ENCODE peak calls at places on chromosomes 1 and 21, in six cellular contexts. One of them, this sample, is unnamed.

GRCh38 chr1:164721037-164721496 is 162.1 kb downstream of the PBX1 start:
- DNase-seq in cardiac muscle cell: no peak
- DNase-seq in AG10803: no peak
- DNase-seq in H1: no peak
- DNase-seq in fibroblast of lung: no peak
- DNase-seq in brain microvascular endothelial cell: no peak
- DNase-seq in this sample: no peak

GRCh38 chr1:228668553-228669400 is 66.5 kb upstream of the RHOU start:
- DNase-seq in cardiac muscle cell: no peak
- DNase-seq in AG10803: peak
- DNase-seq in H1: no peak
- DNase-seq in fibroblast of lung: peak
- DNase-seq in brain microvascular endothelial cell: no peak
- DNase-seq in this sample: no peak

GRCh38 chr1:30708361-30708728 is 15.0 kb downstream of the MATN1 start:
- DNase-seq in cardiac muscle cell: no peak
- DNase-seq in AG10803: no peak
- DNase-seq in H1: no peak
- DNase-seq in fibroblast of lung: no peak
- DNase-seq in brain microvascular endothelial cell: no peak
- DNase-seq in this sample: no peak

GRCh38 chr1:163877016-163877415 is 555.3 kb downstream of the NUF2 start:
- DNase-seq in cardiac muscle cell: no peak
- DNase-seq in AG10803: peak
- DNase-seq in H1: no peak
- DNase-seq in fibroblast of lung: peak
- DNase-seq in brain microvascular endothelial cell: no peak
- DNase-seq in this sample: no peak

GRCh38 chr1:224432672-224433040 is 1.9 kb downstream of the WDR26 start:
- DNase-seq in cardiac muscle cell: peak
- DNase-seq in AG10803: peak
- DNase-seq in H1: no peak
- DNase-seq in fibroblast of lung: peak
- DNase-seq in brain microvascular endothelial cell: peak
- DNase-seq in this sample: peak

GRCh38 chr1:168585191-168585590 is 8.8 kb downstream of the XCL1 start:
- DNase-seq in cardiac muscle cell: no peak
- DNase-seq in AG10803: peak
- DNase-seq in H1: no peak
- DNase-seq in fibroblast of lung: no peak
- DNase-seq in brain microvascular endothelial cell: peak
- DNase-seq in this sample: no peak

GRCh38 chr1:248681651-248682050 is 20.9 kb downstream of the OR14I1 start:
- DNase-seq in cardiac muscle cell: no peak
- DNase-seq in AG10803: no peak
- DNase-seq in H1: no peak
- DNase-seq in fibroblast of lung: no peak
- DNase-seq in brain microvascular endothelial cell: no peak
- DNase-seq in this sample: no peak

GRCh38 chr1:61839702-61840101 is 97.4 kb downstream of the PATJ start:
- DNase-seq in cardiac muscle cell: no peak
- DNase-seq in AG10803: peak
- DNase-seq in H1: no peak
- DNase-seq in fibroblast of lung: peak
- DNase-seq in brain microvascular endothelial cell: no peak
- DNase-seq in this sample: no peak

GRCh38 chr1:225888289-225888897 is 553 bp downstream of the LEFTY1 start:
- DNase-seq in cardiac muscle cell: no peak
- DNase-seq in AG10803: no peak
- DNase-seq in H1: no peak
- DNase-seq in fibroblast of lung: no peak
- DNase-seq in brain microvascular endothelial cell: no peak
- DNase-seq in this sample: no peak

GRCh38 chr1:111471012-111471411 is 2.8 kb upstream of the C1orf162 start:
- DNase-seq in cardiac muscle cell: no peak
- DNase-seq in AG10803: no peak
- DNase-seq in H1: no peak
- DNase-seq in fibroblast of lung: no peak
- DNase-seq in brain microvascular endothelial cell: no peak
- DNase-seq in this sample: peak

GRCh38 chr1:33428661-33429060 is 2.2 kb downstream of the PHC2 start:
- DNase-seq in cardiac muscle cell: no peak
- DNase-seq in AG10803: no peak
- DNase-seq in H1: no peak
- DNase-seq in fibroblast of lung: no peak
- DNase-seq in brain microvascular endothelial cell: no peak
- DNase-seq in this sample: no peak

GRCh38 chr1:33429332-33429731 is 1.6 kb downstream of the PHC2 start:
- DNase-seq in cardiac muscle cell: no peak
- DNase-seq in AG10803: no peak
- DNase-seq in H1: no peak
- DNase-seq in fibroblast of lung: no peak
- DNase-seq in brain microvascular endothelial cell: no peak
- DNase-seq in this sample: no peak

GRCh38 chr1:33433509-33434362 is 2.8 kb upstream of the PHC2 start:
- DNase-seq in cardiac muscle cell: no peak
- DNase-seq in AG10803: peak
- DNase-seq in H1: no peak
- DNase-seq in fibroblast of lung: peak
- DNase-seq in brain microvascular endothelial cell: peak
- DNase-seq in this sample: no peak

GRCh38 chr1:33429846-33430750 is 797 bp downstream of the PHC2 start:
- DNase-seq in cardiac muscle cell: peak
- DNase-seq in AG10803: peak
- DNase-seq in H1: no peak
- DNase-seq in fibroblast of lung: no peak
- DNase-seq in brain microvascular endothelial cell: no peak
- DNase-seq in this sample: peak

GRCh38 chr1:33430751-33431593 is at the start of gene PHC2:
- DNase-seq in cardiac muscle cell: peak
- DNase-seq in AG10803: peak
- DNase-seq in H1: peak
- DNase-seq in fibroblast of lung: peak
- DNase-seq in brain microvascular endothelial cell: peak
- DNase-seq in this sample: peak
- TF ChIP-seq CTCF in cardiac muscle cell: peak
- TF ChIP-seq CTCF in AG10803: no peak
- TF ChIP-seq CTCF in H1: peak
- TF ChIP-seq CTCF in fibroblast of lung: peak
- TF ChIP-seq CTCF in brain microvascular endothelial cell: peak
- TF ChIP-seq CTCF in this sample: peak

DNA sequence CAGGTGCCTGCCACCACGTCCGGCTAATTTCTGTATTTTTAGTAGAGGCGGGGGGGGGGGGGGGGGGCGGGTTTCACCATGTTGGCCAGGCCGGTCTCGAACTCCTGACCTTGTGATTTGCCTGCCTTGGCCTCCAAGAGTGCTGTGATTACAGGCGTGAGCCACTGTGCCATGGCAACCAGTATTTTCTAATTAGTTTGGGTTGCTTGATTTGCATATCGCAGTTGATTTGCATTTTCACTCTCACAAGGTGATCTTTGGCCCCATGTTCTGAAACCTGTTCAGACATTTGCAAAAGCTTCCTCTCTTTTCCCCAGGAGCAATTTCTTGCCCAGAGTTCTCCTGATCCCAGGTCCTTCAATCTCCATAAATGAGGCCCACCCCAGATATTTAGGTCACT is 1.7 kb downstream of the TOR3A start:
- DNase-seq in cardiac muscle cell: no peak
- DNase-seq in AG10803: no peak
- DNase-seq in H1: no peak
- DNase-seq in fibroblast of lung: no peak
- DNase-seq in brain microvascular endothelial cell: no peak
- DNase-seq in this sample: peak
- H3K4me3 ChIP-seq in cardiac muscle cell: no peak
- H3K4me3 ChIP-seq in AG10803: peak
- H3K4me3 ChIP-seq in H1: no peak
- H3K4me3 ChIP-seq in fibroblast of lung: no peak
- H3K4me3 ChIP-seq in brain microvascular endothelial cell: no peak
- H3K4me3 ChIP-seq in this sample: peak

DNA sequence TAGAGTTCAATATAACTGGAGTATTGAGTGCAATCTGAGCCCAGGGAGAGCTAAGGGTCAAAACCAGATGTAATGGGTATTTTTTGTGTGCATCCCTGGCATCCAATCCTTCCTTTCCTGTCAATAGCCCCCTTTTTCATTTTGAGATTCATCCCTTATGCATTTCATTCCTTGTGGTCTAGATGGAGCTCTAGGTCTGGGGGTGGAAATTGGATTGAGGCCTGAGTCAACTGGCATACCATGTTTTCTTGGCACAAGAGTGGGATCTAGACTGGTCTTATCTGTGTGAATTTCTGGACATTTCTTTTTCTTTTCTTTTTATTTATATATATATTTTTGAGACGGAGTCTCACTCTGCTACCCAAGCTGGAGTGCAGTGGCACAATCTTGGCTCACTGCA is 67.3 kb upstream of the RAB3GAP2 start:
- DNase-seq in cardiac muscle cell: no peak
- DNase-seq in AG10803: no peak
- DNase-seq in H1: no peak
- DNase-seq in fibroblast of lung: no peak
- DNase-seq in brain microvascular endothelial cell: no peak
- DNase-seq in this sample: no peak
- TF ChIP-seq CTCF in cardiac muscle cell: no peak
- TF ChIP-seq CTCF in AG10803: no peak
- TF ChIP-seq CTCF in H1: no peak
- TF ChIP-seq CTCF in fibroblast of lung: no peak
- TF ChIP-seq CTCF in brain microvascular endothelial cell: no peak
- TF ChIP-seq CTCF in this sample: no peak

GRCh38 chr1:197912739-197913494 is 4.3 kb upstream of the LHX9 start:
- DNase-seq in cardiac muscle cell: no peak
- DNase-seq in AG10803: no peak
- DNase-seq in H1: no peak
- DNase-seq in fibroblast of lung: no peak
- DNase-seq in brain microvascular endothelial cell: no peak
- DNase-seq in this sample: no peak

GRCh38 chr1:197910120-197911110 is 6.8 kb upstream of the LHX9 start:
- DNase-seq in cardiac muscle cell: no peak
- DNase-seq in AG10803: no peak
- DNase-seq in H1: no peak
- DNase-seq in fibroblast of lung: no peak
- DNase-seq in brain microvascular endothelial cell: no peak
- DNase-seq in this sample: no peak

GRCh38 chr1:197911172-197911856 is 5.9 kb upstream of the LHX9 start:
- DNase-seq in cardiac muscle cell: no peak
- DNase-seq in AG10803: no peak
- DNase-seq in H1: no peak
- DNase-seq in fibroblast of lung: no peak
- DNase-seq in brain microvascular endothelial cell: no peak
- DNase-seq in this sample: no peak

GRCh38 chr1:197913495-197914276 is 3.5 kb upstream of the LHX9 start:
- DNase-seq in cardiac muscle cell: no peak
- DNase-seq in AG10803: no peak
- DNase-seq in H1: no peak
- DNase-seq in fibroblast of lung: no peak
- DNase-seq in brain microvascular endothelial cell: no peak
- DNase-seq in this sample: no peak

GRCh38 chr1:197911857-197912696 is 5.1 kb upstream of the LHX9 start:
- DNase-seq in cardiac muscle cell: no peak
- DNase-seq in AG10803: no peak
- DNase-seq in H1: no peak
- DNase-seq in fibroblast of lung: no peak
- DNase-seq in brain microvascular endothelial cell: no peak
- DNase-seq in this sample: no peak
- H3K4me3 ChIP-seq in cardiac muscle cell: no peak
- H3K4me3 ChIP-seq in AG10803: peak
- H3K4me3 ChIP-seq in H1: peak
- H3K4me3 ChIP-seq in fibroblast of lung: no peak
- H3K4me3 ChIP-seq in brain microvascular endothelial cell: no peak
- H3K4me3 ChIP-seq in this sample: peak

GRCh38 chr21:20971296-20971921 is 26.8 kb upstream of the NCAM2 start:
- DNase-seq in cardiac muscle cell: peak
- DNase-seq in AG10803: peak
- DNase-seq in H1: peak
- DNase-seq in fibroblast of lung: peak
- DNase-seq in brain microvascular endothelial cell: peak
- DNase-seq in this sample: peak
- TF ChIP-seq CTCF in cardiac muscle cell: peak
- TF ChIP-seq CTCF in AG10803: peak
- TF ChIP-seq CTCF in H1: no peak
- TF ChIP-seq CTCF in fibroblast of lung: peak
- TF ChIP-seq CTCF in brain microvascular endothelial cell: peak
- TF ChIP-seq CTCF in this sample: peak

DNA sequence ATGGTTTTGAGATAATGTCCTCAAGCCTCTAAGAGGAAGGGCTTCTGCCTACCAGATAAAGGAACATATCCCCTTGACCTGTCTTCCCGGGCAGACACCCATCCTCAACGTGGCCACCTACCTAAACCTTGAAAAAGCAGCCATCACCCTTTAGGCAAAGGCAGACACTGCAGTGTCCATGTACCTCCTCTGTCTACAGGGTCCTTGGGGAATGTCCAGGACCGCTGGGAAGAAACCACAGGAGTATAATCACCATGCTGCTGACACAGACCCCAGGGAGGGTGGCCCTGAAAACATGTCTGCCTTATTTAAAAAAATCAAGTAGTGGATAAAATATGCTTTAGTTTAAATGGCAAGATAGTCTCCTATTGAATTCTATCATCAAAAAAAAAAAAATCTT is 16.6 kb downstream of the BCAR3 start:
- DNase-seq in cardiac muscle cell: no peak
- DNase-seq in AG10803: no peak
- DNase-seq in H1: no peak
- DNase-seq in fibroblast of lung: no peak
- DNase-seq in brain microvascular endothelial cell: peak
- DNase-seq in this sample: no peak
- H3K4me3 ChIP-seq in cardiac muscle cell: no peak
- H3K4me3 ChIP-seq in AG10803: no peak
- H3K4me3 ChIP-seq in H1: no peak
- H3K4me3 ChIP-seq in fibroblast of lung: no peak
- H3K4me3 ChIP-seq in brain microvascular endothelial cell: no peak
- H3K4me3 ChIP-seq in this sample: no peak